ENCODE peak calls at places on chromosomes 5 and 9, in four cellular contexts. G, X, H and D are unnamed samples.

GRCh38 chr5:73540192-73540591 is 25.2 kb downstream of the ANKRA2 start:
- DNase-seq in H (no peak), X (no peak), G (no peak), D (no peak)

GRCh38 chr9:131843989-131844744 is 104.3 kb upstream of the RAPGEF1 start:
- DNase-seq in G (no peak), X (no peak), H (no peak), D (no peak)

GRCh38 chr9:93318441-93318840 is 133.0 kb upstream of the FAM120A start:
- DNase-seq in H (no peak), G (no peak), X (no peak), D (no peak)

GRCh38 chr5:177350776-177351391 is 584 bp downstream of the LMAN2 start:
- DNase-seq in G (no peak), X (no peak), H (no peak), D (no peak)

GRCh38 chr5:17891881-17892280 is 257.6 kb downstream of the TAF11L14 start:
- DNase-seq in X (no peak), H (no peak), G (no peak), D (no peak)

GRCh38 chr5:118435131-118435530 is 553.2 kb downstream of the DTWD2 start:
- DNase-seq in X (no peak), G (no peak), H (no peak), D (no peak)

GRCh38 chr5:149760700-149761187 is 30.6 kb downstream of the PPARGC1B start:
- DNase-seq in H (no peak), G (no peak), X (no peak), D (no peak)

GRCh38 chr9:84207443-84208032 is 133.0 kb downstream of the SLC28A3 start:
- DNase-seq in H (no peak), G (no peak), X (no peak), D (no peak)

GRCh38 chr9:78064075-78064474 is 32.5 kb upstream of the GNAQ start:
- DNase-seq in H (no peak), X (no peak), G (no peak), D (no peak)

GRCh38 chr5:133968057-133968993 is at the start of gene C5orf15:
- DNase-seq in G (peak), H (peak), X (peak), D (peak)

GRCh38 chr5:151051066-151051930 is 29.5 kb downstream of the TNIP1 start:
- DNase-seq in G (peak), X (peak), H (peak), D (peak)

GRCh38 chr9:114497220-114497619 is 8.1 kb downstream of the WHRN start:
- DNase-seq in H (no peak), G (no peak), X (no peak), D (no peak)

GRCh38 chr5:123776761-123777160 is 264.8 kb downstream of the CSNK1G3 start:
- DNase-seq in G (no peak), X (no peak), H (no peak), D (no peak)

GRCh38 chr9:21505425-21506179 is 23.5 kb upstream of the IFNE start:
- DNase-seq in G (no peak), X (no peak), H (no peak), D (no peak)

GRCh38 chr5:147869112-147869511 is 9.4 kb upstream of the SCGB3A2 start:
- DNase-seq in H (no peak), X (no peak), G (no peak), D (no peak)

GRCh38 chr5:60611099-60611719 is 88.8 kb downstream of the DEPDC1B start:
- DNase-seq in X (no peak), H (no peak), G (no peak), D (no peak)

GRCh38 chr9:132742821-132743311 is 72.6 kb downstream of the GTF3C4 start:
- DNase-seq in X (no peak), H (no peak), G (no peak), D (no peak)

GRCh38 chr9:133184971-133185370 is 21.3 kb upstream of the GBGT1 start:
- DNase-seq in X (no peak), H (no peak), G (peak), D (no peak)

GRCh38 chr5:52894451-52894850 is 94.7 kb upstream of the ITGA2 start:
- DNase-seq in X (no peak), G (no peak), H (no peak), D (no peak)

GRCh38 chr9:88994820-88995180 is 3.5 kb downstream of the S1PR3 start:
- DNase-seq in H (no peak), G (no peak), X (no peak), D (no peak)

GRCh38 chr9:18668944-18669343 is 195.0 kb downstream of the ADAMTSL1 start:
- DNase-seq in X (no peak), G (no peak), H (no peak), D (no peak)

GRCh38 chr9:35664531-35665470 is at the start of gene ARHGEF39:
- DNase-seq in X (no peak), H (peak), G (peak), D (peak)

GRCh38 chr9:119412399-119412798 is 43.2 kb upstream of the BRINP1 start:
- DNase-seq in X (no peak), H (no peak), G (no peak), D (no peak)

GRCh38 chr9:3962467-3962866 is 337.4 kb downstream of the GLIS3 start:
- DNase-seq in G (no peak), X (no peak), H (no peak), D (no peak)

GRCh38 chr5:180208435-180209081 is 453 bp downstream of the RASGEF1C start:
- DNase-seq in G (no peak), H (no peak), X (no peak), D (peak)

GRCh38 chr5:54758038-54758437 is 227.4 kb downstream of the ESM1 start:
- DNase-seq in X (no peak), H (no peak), G (no peak), D (no peak)

GRCh38 chr9:126361810-126362238 is 35.2 kb downstream of the MVB12B start:
- DNase-seq in G (no peak), H (no peak), X (no peak), D (no peak)

GRCh38 chr9:72597181-72597517 is 75.7 kb downstream of the TMC1 start:
- DNase-seq in G (no peak), X (no peak), H (no peak), D (no peak)

GRCh38 chr5:99058466-99058865 is 129.7 kb upstream of the CHD1 start:
- DNase-seq in X (no peak), G (no peak), H (no peak), D (no peak)

GRCh38 chr9:85004818-85005413 is 335.4 kb downstream of the NTRK2 start:
- DNase-seq in H (no peak), X (no peak), G (no peak), D (no peak)

GRCh38 chr5:168315991-168316578 is 24.6 kb downstream of the WWC1 start:
- DNase-seq in X (no peak), H (no peak), G (peak), D (no peak)

GRCh38 chr9:134243778-134244467 is 79.6 kb upstream of the RNU6ATAC start:
- DNase-seq in X (no peak), G (peak), H (no peak), D (peak)

GRCh38 chr5:8576178-8576577 is 707.2 kb downstream of the MTRR start:
- DNase-seq in G (no peak), X (no peak), H (no peak), D (no peak)

DNA sequence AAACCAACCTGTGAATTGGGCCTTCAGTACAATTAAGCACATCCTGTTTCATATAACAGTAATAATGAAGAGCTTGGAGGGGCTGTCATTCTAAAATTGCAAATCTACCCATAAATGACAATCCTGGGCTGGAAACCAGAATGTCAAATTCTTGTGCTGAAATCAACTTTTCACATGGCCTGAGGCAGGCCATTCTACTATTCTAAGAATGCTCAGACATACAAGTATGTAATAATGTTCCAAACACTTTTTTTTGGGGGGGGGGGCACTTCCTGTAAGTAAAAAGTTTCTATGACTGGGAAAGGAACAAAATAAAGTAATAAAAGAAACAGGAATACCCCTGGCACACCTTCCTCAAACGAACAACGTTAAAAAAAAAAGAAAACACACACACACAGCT is 1.5 kb downstream of the ETF1 start:
- DNase-seq in X (no peak), H (no peak), G (no peak), D (no peak)
- TF ChIP-seq CTCF in X (no peak), H (no peak), G (no peak), D (no peak)

GRCh38 chr9:136857166-136857565 is 5.0 kb downstream of the MAMDC4 start:
- DNase-seq in H (peak), G (peak), X (no peak), D (no peak)
- TF ChIP-seq CTCF in H (no peak), G (no peak), X (no peak), D (no peak)

DNA sequence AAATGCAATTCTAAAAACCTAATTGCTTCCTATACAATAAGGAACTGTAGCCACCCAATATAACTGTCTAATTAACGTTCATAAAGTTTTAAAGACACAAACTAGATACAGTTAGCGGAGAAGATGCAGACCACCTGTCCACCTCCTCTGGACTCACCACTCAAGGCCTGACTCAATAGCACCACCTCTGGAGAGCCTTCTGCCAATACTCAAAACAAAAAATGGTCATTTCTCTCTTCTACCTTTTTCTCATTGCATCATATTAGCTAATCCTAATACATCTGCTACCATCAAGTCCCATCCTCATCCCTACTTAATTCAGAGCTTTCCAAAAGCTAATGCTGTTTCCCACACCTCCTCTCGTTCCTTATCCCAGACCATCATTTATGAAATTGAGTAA is 159.9 kb downstream of the MLLT3 start:
- DNase-seq in G (no peak), X (no peak), H (no peak), D (no peak)
- TF ChIP-seq CTCF in G (no peak), X (no peak), H (no peak), D (no peak)

DNA sequence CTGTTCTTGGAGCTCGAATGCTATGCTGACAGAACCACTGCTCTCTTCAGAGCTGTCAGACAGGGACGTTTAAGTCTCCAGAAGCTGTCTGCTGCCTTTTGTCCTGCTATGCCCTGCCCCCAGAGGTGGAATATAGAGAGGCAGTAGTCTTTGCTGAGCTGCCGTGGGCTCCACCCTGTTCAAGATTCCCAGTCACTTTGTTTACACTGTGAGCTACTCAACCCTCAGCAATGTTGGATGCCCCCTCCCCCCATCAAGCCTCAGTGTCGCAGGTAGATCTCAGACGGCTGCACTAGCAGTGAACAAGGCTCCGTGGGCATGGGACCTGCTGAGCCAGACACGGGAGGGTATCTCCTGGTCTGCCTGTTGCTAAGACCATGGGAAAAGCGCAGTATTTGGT is 344.2 kb downstream of the TMEM161B start:
- DNase-seq in X (no peak), G (no peak), H (no peak), D (no peak)
- TF ChIP-seq CTCF in X (no peak), G (no peak), H (no peak), D (no peak)

DNA sequence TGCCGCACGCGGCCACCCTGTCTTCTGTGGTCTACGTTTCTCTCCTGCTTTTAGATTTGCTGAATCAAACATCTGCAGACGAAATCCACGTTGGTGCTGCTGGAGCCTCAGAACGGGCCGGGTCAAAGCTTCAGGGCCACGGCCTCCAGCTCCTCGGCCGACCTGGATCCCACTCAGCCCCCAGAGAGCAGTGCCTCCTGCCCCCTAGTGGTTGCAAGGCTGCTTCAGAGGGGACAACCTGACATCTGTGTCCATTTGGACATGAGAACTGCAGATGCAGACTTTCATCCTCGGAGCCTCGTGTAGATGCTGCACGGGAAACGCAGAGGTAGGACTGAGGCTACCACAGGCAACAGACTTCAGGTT is 23.0 kb upstream of the SLC6A3 start:
- DNase-seq in H (no peak), X (no peak), G (no peak), D (no peak)
- TF ChIP-seq CTCF in H (peak), X (no peak), G (peak), D (no peak)

GRCh38 chr9:70352802-70353201 is 61.7 kb downstream of the KLF9 start:
- DNase-seq in H (no peak), G (no peak), X (no peak), D (no peak)
- TF ChIP-seq CTCF in H (peak), G (peak), X (no peak), D (no peak)

GRCh38 chr9:75385236-75385635 is 296.9 kb downstream of the OSTF1 start:
- DNase-seq in H (no peak), X (no peak), G (no peak), D (no peak)
- TF ChIP-seq CTCF in H (no peak), X (no peak), G (no peak), D (no peak)

DNA sequence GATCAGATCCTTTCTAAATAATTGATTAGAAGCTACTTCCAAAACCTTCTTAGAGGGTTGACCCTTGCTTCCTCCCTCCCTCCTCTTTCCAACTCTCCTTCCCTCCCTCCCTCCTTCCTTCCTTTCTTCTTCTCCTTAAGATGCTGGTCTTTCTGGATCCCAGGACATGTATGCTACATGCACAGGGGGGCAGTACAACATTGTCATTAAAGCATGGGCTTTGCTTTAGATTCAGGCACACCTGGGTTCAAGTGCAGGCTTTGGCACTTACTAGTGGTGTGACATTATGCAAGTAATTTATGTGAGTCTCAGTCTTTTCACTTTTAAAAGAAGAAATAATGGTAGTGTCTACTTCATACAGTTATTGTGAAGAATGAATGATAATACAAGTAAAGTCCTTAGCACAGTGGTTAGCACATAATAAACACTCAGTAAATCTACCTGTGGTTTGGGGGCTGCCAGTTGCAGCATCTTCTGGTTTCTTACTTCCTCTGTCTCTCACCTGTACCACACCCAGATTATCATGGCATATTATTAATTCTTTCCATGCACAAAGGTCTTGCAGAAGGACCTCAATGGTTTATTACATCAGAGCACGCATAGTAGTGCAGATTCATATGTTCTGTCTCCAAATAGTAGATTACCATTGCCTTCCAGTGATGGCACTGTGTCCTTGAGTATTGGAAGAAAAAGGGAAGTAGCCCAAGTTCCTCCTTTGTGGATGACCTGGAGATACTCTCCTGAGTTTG is 154.1 kb downstream of the ARHGAP26 start:
- DNase-seq in G (no peak), H (no peak), X (no peak), D (no peak)
- TF ChIP-seq CTCF in G (no peak), H (no peak), X (no peak), D (no peak)

GRCh38 chr5:126998201-126998631 is 32.1 kb downstream of the MARCHF3 start:
- DNase-seq in X (no peak), H (no peak), G (no peak), D (no peak)
- TF ChIP-seq CTCF in X (no peak), H (no peak), G (no peak), D (no peak)